ENCODE peak calls at places on chromosome X, in four cellular contexts. I, N, L and W are unnamed samples. For H3K9me3, the result is how much of the 10 kb centered on the place peaks cover.

GRCh38 chrX:86436116-86436515 is 287.9 kb downstream of the DACH2 start:
- DNase-seq in N (no peak), I (no peak), L (no peak), W (no peak)

GRCh38 chrX:12767856-12768255 is 23.4 kb upstream of the PRPS2 start:
- DNase-seq in L (no peak), I (no peak), N (no peak), W (no peak)

GRCh38 chrX:106203315-106203714 is 35.2 kb downstream of the PWWP3B start:
- DNase-seq in I (no peak), L (no peak), N (no peak), W (no peak)

GRCh38 chrX:23742174-23742692 is 843 bp downstream of the ACOT9 start:
- DNase-seq in N (peak), I (peak), L (peak), W (no peak)

GRCh38 chrX:13283968-13284914 is 35.6 kb downstream of the ATXN3L start:
- DNase-seq in N (no peak), L (no peak), I (peak), W (no peak)

GRCh38 chrX:7154040-7154597 is 6.2 kb upstream of the PUDP start:
- DNase-seq in N (no peak), I (no peak), L (no peak), W (no peak)

GRCh38 chrX:27548624-27549023 is 41.5 kb upstream of the DCAF8L2 start:
- DNase-seq in N (no peak), I (no peak), L (no peak), W (no peak)

GRCh38 chrX:110006826-110007375 is 4.0 kb downstream of the TMEM164 start:
- DNase-seq in N (no peak), I (peak), L (peak), W (no peak)

GRCh38 chrX:134670241-134670811 is 12.1 kb upstream of the PLAC1 start:
- DNase-seq in N (peak), I (peak), L (peak), W (no peak)

GRCh38 chrX:25442501-25442900 is 426.7 kb upstream of the ARX start:
- DNase-seq in I (no peak), L (no peak), N (no peak), W (no peak)

GRCh38 chrX:3748052-3748559 is 34.7 kb upstream of the PRKX start:
- DNase-seq in I (no peak), N (no peak), L (no peak), W (no peak)

GRCh38 chrX:125384843-125385242 is 65.2 kb downstream of the TEX13C start:
- DNase-seq in N (no peak), I (no peak), L (no peak), W (no peak)

GRCh38 chrX:125203379-125203736 is 116.3 kb upstream of the TEX13C start:
- DNase-seq in I (no peak), N (no peak), L (no peak), W (no peak)

GRCh38 chrX:137166591-137166990 is 132.8 kb upstream of the GPR101 start:
- DNase-seq in L (peak), I (no peak), N (no peak), W (no peak)

GRCh38 chrX:107659768-107660167 is 31.5 kb downstream of the PRPS1 start:
- DNase-seq in N (peak), L (peak), I (peak), W (no peak)

GRCh38 chrX:23478056-23478455 is 143.4 kb downstream of the PTCHD1 start:
- DNase-seq in I (no peak), N (no peak), L (no peak), W (no peak)

GRCh38 chrX:18833071-18833731 is 125.8 kb downstream of the PPEF1 start:
- DNase-seq in N (no peak), L (no peak), I (peak), W (no peak)

GRCh38 chrX:9770319-9770718 is 4.7 kb upstream of the GPR143 start:
- DNase-seq in N (no peak), I (peak), L (no peak), W (no peak)

GRCh38 chrX:151710457-151710856 is 5.4 kb upstream of the FATE1 start:
- DNase-seq in I (no peak), N (no peak), L (no peak), W (no peak)

GRCh38 chrX:29746326-29746725 is 469.0 kb upstream of the MAGEB2 start:
- DNase-seq in N (no peak), L (no peak), I (peak), W (no peak)

GRCh38 chrX:101958139-101958538 is 26.3 kb upstream of the ZMAT1 start:
- DNase-seq in I (peak), L (no peak), N (no peak), W (no peak)

GRCh38 chrX:48794993-48795501 is 6.8 kb upstream of the HDAC6 start:
- DNase-seq in I (peak), L (peak), N (peak), W (no peak)

GRCh38 chrX:138191998-138192397 is 519.5 kb downstream of the FGF13 start:
- DNase-seq in I (peak), L (peak), N (peak), W (no peak)

GRCh38 chrX:12349201-12349600 is 210.9 kb downstream of the FRMPD4 start:
- DNase-seq in N (peak), I (no peak), L (peak), W (no peak)

GRCh38 chrX:144732588-144732987 is 514.7 kb upstream of the SPANXN1 start:
- DNase-seq in N (no peak), L (no peak), I (no peak), W (no peak)

GRCh38 chrX:31443654-31444053 is 371.8 kb upstream of the FTHL17 start:
- DNase-seq in L (no peak), N (no peak), I (no peak), W (no peak)

GRCh38 chrX:96909291-96909690 is 25.6 kb downstream of the RPA4 start:
- DNase-seq in I (peak), L (no peak), N (no peak), W (no peak)

GRCh38 chrX:2614911-2615310 is 76.2 kb upstream of the CD99 start:
- DNase-seq in N (peak), L (peak), I (peak), W (no peak)

GRCh38 chrX:22053486-22053885 is 21.4 kb downstream of the PHEX start:
- DNase-seq in N (no peak), I (peak), L (no peak), W (no peak)

GRCh38 chrX:153927936-153928760 is 2.1 kb upstream of the ARHGAP4 start:
- DNase-seq in N (peak), L (peak), I (peak), W (peak)

GRCh38 chrX:54411732-54412131 is 28.5 kb upstream of the TSR2 start:
- DNase-seq in I (no peak), L (no peak), N (no peak), W (no peak)

GRCh38 chrX:100868273-100868672 is 5.9 kb downstream of the NOX1 start:
- DNase-seq in L (no peak), N (no peak), I (no peak), W (no peak)

GRCh38 chrX:57227691-57228090 is 58.8 kb upstream of the FAAH2 start:
- DNase-seq in L (peak), N (no peak), I (no peak), W (no peak)

GRCh38 chrX:1223253-1223621 is 10.8 kb upstream of the CRLF2 start:
- DNase-seq in L (no peak), N (no peak), I (no peak), W (no peak)

GRCh38 chrX:1221296-1221845 is 8.9 kb upstream of the CRLF2 start:
- DNase-seq in I (no peak), L (no peak), N (no peak), W (no peak)

GRCh38 chrX:1222511-1223252 is 10.2 kb upstream of the CRLF2 start:
- DNase-seq in N (peak), L (no peak), I (no peak), W (no peak)

GRCh38 chrX:1224954-1225353 is 12.5 kb upstream of the CRLF2 start:
- DNase-seq in L (no peak), N (no peak), I (no peak), W (no peak)

GRCh38 chrX:1226249-1226648 is 13.8 kb upstream of the CRLF2 start:
- DNase-seq in I (no peak), L (no peak), N (no peak), W (no peak)
- H3K9me3 ChIP-seq in I (under half), L (under half), N (under half), W (under half)

GRCh38 chrX:51215266-51215665 is 117.4 kb upstream of the NUDT10 start:
- DNase-seq in N (no peak), I (no peak), L (peak), W (no peak)
- TF ChIP-seq BHLHE40 in N (no peak), I (no peak), L (no peak), W (no peak)

GRCh38 chrX:1554469-1555210 is 17.7 kb upstream of the P2RY8 start:
- DNase-seq in N (no peak), I (no peak), L (no peak), W (no peak)
- H3K9me3 ChIP-seq in N (under half), I (under half), L (under half), W (under half)

GRCh38 chrX:108732630-108733321 is 3.6 kb downstream of the IRS4 start:
- DNase-seq in L (no peak), N (no peak), I (no peak), W (no peak)
- TF ChIP-seq BHLHE40 in L (no peak), N (no peak), I (no peak), W (no peak)

GRCh38 chrX:1152090-1152489 is 60.4 kb downstream of the CRLF2 start:
- DNase-seq in N (no peak), I (no peak), L (no peak), W (no peak)
- H3K9me3 ChIP-seq in N (under half), I (under half), L (under half), W (under half)

GRCh38 chrX:38431525-38431924 is 79.1 kb downstream of the OTC start:
- DNase-seq in L (no peak), N (no peak), I (no peak), W (no peak)

DNA sequence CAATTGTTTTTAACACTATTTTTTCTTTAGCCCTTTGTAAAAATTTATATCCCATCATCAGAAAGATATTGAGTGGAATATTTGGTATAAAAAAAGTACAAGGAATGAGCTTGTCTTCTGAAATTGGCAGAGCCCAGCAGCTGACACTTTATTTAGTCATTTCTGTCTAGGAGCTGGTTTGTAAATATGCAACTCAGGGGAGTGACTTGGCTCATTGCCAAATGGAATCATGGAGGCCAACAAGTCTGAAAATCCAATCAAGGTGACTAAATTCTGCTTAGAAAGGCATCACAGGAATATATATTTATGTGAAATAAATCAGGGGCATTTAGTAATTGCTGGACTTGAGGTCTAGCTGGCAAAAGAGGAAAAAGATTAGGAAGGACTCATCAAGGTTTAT is 74.4 kb downstream of the OTC start:
- DNase-seq in I (no peak), N (peak), L (peak), W (no peak)
- TF ChIP-seq BHLHE40 in I (no peak), N (no peak), L (no peak), W (no peak)

DNA sequence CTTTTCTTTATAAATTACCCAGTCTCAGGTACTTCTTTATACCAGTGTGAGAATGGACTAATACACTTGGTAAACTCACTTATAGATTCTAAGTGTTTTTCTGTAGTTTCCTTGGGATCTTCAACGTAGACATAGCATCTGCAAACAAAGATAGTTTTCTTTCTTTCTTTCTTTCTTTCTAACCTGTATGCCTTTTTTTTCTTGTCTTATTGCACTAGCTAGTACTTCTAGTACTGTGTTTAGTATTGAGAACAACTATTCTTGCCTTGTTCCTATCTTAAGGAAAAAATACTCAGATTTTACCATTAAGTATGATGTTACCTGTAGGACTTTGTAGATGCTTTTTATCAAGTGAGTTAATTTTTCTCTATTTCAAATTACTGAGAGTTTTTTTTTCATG is 102.2 kb downstream of the EDA start:
- DNase-seq in I (no peak), L (no peak), N (no peak), W (no peak)
- H3K9me3 ChIP-seq in I (under half), L (under half), N (under half), W (under half)

GRCh38 chrX:40346379-40346778 is 234.4 kb upstream of the ATP6AP2 start:
- DNase-seq in L (no peak), N (no peak), I (no peak), W (no peak)
- TF ChIP-seq BHLHE40 in L (no peak), N (no peak), I (no peak), W (no peak)

DNA sequence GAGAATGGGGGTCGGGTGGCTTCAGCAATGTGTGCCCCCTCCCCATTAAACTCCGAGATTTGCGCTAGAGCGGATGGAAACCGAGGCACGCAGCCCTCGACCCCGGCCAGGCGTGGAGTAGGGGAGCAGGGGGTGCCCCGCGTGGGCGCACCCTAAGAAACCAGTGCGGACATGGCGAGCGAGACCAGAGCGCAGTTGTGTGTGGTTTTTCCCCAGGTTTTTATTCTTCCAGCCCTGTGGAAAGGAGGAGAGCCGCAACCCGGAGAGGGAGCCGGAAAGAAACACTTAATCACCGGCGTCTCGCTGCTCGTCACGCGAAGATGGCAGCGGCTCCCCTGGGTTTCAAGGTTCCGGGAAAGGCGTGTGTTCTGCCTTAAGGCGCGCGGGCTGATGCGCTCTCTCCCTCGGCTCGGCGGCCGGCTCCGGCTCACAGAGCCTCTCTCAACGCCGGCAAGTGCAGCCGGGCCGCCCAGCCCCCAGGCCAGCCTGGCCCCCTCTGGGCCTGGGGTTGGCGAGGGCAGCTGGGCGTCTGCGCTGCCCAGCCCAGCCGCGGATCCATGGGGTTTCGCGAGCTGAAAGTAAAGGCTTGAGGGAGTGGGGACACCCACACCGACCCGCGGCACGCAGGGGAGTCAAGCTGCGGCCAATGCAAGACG is 73.9 kb upstream of the BCOR start:
- DNase-seq in N (no peak), I (no peak), L (peak), W (no peak)
- H3K9me3 ChIP-seq in N (under half), I (under half), L (under half), W (under half)